ENCODE peak calls at places on chromosome 6, in four cellular contexts. J, A, I and R are unnamed samples.

GRCh38 chr6:152462716-152463115 is 174.4 kb downstream of the SYNE1 start:
- DNase-seq in J (no peak), A (no peak), I (no peak), R (no peak)

GRCh38 chr6:79239538-79240168 is 5.2 kb upstream of the HMGN3 start:
- DNase-seq in J (no peak), A (no peak), I (no peak), R (no peak)

GRCh38 chr6:5333653-5334052 is 72.3 kb downstream of the FARS2 start:
- DNase-seq in J (no peak), A (peak; percentile 46), I (peak; percentile 61), R (peak; percentile 57)

GRCh38 chr6:36336210-36336588 is 489 bp downstream of the BNIP5 start:
- DNase-seq in J (no peak), A (no peak), I (no peak), R (no peak)

GRCh38 chr6:54244430-54244829 is 63.8 kb upstream of the TINAG start:
- DNase-seq in J (no peak), A (peak; percentile 40), I (no peak), R (peak; percentile 18)

GRCh38 chr6:56101141-56101553 is 146.2 kb downstream of the COL21A1 start:
- DNase-seq in J (no peak), A (peak; percentile 95), I (no peak), R (peak; percentile 48)

GRCh38 chr6:157215702-157216101 is 107.6 kb downstream of the TMEM242 start:
- DNase-seq in J (no peak), A (no peak), I (no peak), R (no peak)

GRCh38 chr6:4074478-4075235 is 4.3 kb downstream of the FAM217A start:
- DNase-seq in J (no peak), A (no peak), I (no peak), R (no peak)